ENCODE peak calls at places on chromosome 18, in eight cellular contexts. G, N, L, A, X, S, J and K are unnamed samples.

GRCh38 chr18:9992300-9992987 is 78.6 kb downstream of the VAPA start:
- DNase-seq in G (no peak), N (no peak), L (no peak), A (no peak), X (peak; percentile 82), S (no peak), J (no peak), K (no peak)

GRCh38 chr18:77323640-77324370 is 74.2 kb downstream of the GALR1 start:
- DNase-seq in G (no peak), N (no peak), L (no peak), A (no peak), X (no peak), S (no peak), J (no peak), K (no peak)

GRCh38 chr18:66874375-66874774 is 270.5 kb upstream of the CDH19 start:
- DNase-seq in G (no peak), N (no peak), L (no peak), A (no peak), X (no peak), S (no peak), J (no peak), K (no peak)

GRCh38 chr18:77133051-77133919 is 702 bp upstream of the MBP start:
- DNase-seq in G (peak; percentile 84), N (peak; percentile 59), L (no peak), A (peak; percentile 83), X (peak; percentile 56), S (no peak), J (no peak), K (no peak)

GRCh38 chr18:2905802-2906521 is 59.2 kb downstream of the EMILIN2 start:
- DNase-seq in G (peak; percentile 85), N (peak; percentile 86), L (no peak), A (peak; percentile 69), X (peak; percentile 78), S (no peak), J (no peak), K (peak; percentile 68)

GRCh38 chr18:3466051-3466450 is 16.1 kb downstream of the TGIF1 start:
- DNase-seq in G (no peak), N (no peak), L (peak; percentile 90), A (no peak), X (no peak), S (no peak), J (peak; percentile 89), K (no peak)

GRCh38 chr18:44909191-44909719 is 228.6 kb downstream of the SETBP1 start:
- DNase-seq in G (no peak), N (no peak), L (no peak), A (no peak), X (peak; percentile 43), S (no peak), J (no peak), K (no peak)

GRCh38 chr18:62450546-62451395 is 72.1 kb upstream of the ZCCHC2 start:
- DNase-seq in G (peak; percentile 72), N (no peak), L (peak; percentile 63), A (peak; percentile 71), X (peak; percentile 72), S (peak; percentile 95), J (peak; percentile 79), K (peak; percentile 75)

GRCh38 chr18:35920623-35921022 is 51.9 kb upstream of the RMP24 start:
- DNase-seq in G (no peak), N (no peak), L (no peak), A (no peak), X (no peak), S (no peak), J (no peak), K (no peak)

GRCh38 chr18:24968233-24968775 is 383.7 kb downstream of the ZNF521 start:
- DNase-seq in G (no peak), N (no peak), L (peak; percentile 43), A (no peak), X (no peak), S (no peak), J (no peak), K (no peak)

GRCh38 chr18:77151791-77152517 is 19.4 kb upstream of the MBP start:
- DNase-seq in G (no peak), N (no peak), L (no peak), A (no peak), X (no peak), S (no peak), J (no peak), K (no peak)

GRCh38 chr18:2970762-2971659 is 41.9 kb downstream of the LPIN2 start:
- DNase-seq in G (no peak), N (no peak), L (peak; percentile 25), A (no peak), X (no peak), S (no peak), J (no peak), K (no peak)

GRCh38 chr18:4035521-4035920 is 419.6 kb downstream of the DLGAP1 start:
- DNase-seq in G (no peak), N (no peak), L (no peak), A (no peak), X (no peak), S (no peak), J (peak; percentile 37), K (no peak)

GRCh38 chr18:70221156-70221910 is 15.8 kb upstream of the RTTN start:
- DNase-seq in G (no peak), N (no peak), L (no peak), A (no peak), X (peak; percentile 17), S (no peak), J (no peak), K (no peak)

GRCh38 chr18:5628512-5629255 is 84.9 kb upstream of the EPB41L3 start:
- DNase-seq in G (peak; percentile 84), N (peak; percentile 41), L (peak; percentile 17), A (peak; percentile 76), X (peak; percentile 39), S (no peak), J (peak; percentile 29), K (no peak)

GRCh38 chr18:45837283-45838070 is 12.0 kb downstream of the SIGLEC15 start:
- DNase-seq in G (no peak), N (no peak), L (no peak), A (peak; percentile 81), X (no peak), S (no peak), J (peak; percentile 36), K (no peak)

GRCh38 chr18:34787931-34788532 is 77.9 kb downstream of the DTNA start:
- DNase-seq in G (no peak), N (peak; percentile 33), L (peak; percentile 69), A (no peak), X (peak; percentile 39), S (no peak), J (peak; percentile 25), K (no peak)

GRCh38 chr18:9804517-9805104 is 81.2 kb upstream of the TXNDC2 start:
- DNase-seq in G (no peak), N (no peak), L (no peak), A (no peak), X (no peak), S (no peak), J (no peak), K (no peak)

GRCh38 chr18:43129946-43130523 is 14.6 kb upstream of the RIT2 start:
- DNase-seq in G (no peak), N (no peak), L (no peak), A (no peak), X (no peak), S (no peak), J (peak; percentile 13), K (no peak)

GRCh38 chr18:45642238-45642637 is 27.0 kb downstream of the SLC14A2 start:
- DNase-seq in G (no peak), N (no peak), L (no peak), A (no peak), X (no peak), S (no peak), J (no peak), K (no peak)

GRCh38 chr18:35460719-35461118 is 37.0 kb downstream of the INO80C start:
- DNase-seq in G (no peak), N (no peak), L (peak; percentile 75), A (no peak), X (no peak), S (peak; percentile 49), J (peak; percentile 27), K (no peak)

GRCh38 chr18:48589797-48590519 is 51.1 kb downstream of the CTIF start:
- DNase-seq in G (peak; percentile 78), N (peak; percentile 62), L (no peak), A (peak; percentile 67), X (no peak), S (no peak), J (no peak), K (no peak)
- H3K27ac ChIP-seq in G (peak overlapping the region; percentile 79), N (no peak overlapping the region), L (no peak overlapping the region), A (no peak overlapping the region), X (no peak overlapping the region), S (no peak overlapping the region), J (peak overlapping the region; percentile 36), K (no peak overlapping the region)

DNA sequence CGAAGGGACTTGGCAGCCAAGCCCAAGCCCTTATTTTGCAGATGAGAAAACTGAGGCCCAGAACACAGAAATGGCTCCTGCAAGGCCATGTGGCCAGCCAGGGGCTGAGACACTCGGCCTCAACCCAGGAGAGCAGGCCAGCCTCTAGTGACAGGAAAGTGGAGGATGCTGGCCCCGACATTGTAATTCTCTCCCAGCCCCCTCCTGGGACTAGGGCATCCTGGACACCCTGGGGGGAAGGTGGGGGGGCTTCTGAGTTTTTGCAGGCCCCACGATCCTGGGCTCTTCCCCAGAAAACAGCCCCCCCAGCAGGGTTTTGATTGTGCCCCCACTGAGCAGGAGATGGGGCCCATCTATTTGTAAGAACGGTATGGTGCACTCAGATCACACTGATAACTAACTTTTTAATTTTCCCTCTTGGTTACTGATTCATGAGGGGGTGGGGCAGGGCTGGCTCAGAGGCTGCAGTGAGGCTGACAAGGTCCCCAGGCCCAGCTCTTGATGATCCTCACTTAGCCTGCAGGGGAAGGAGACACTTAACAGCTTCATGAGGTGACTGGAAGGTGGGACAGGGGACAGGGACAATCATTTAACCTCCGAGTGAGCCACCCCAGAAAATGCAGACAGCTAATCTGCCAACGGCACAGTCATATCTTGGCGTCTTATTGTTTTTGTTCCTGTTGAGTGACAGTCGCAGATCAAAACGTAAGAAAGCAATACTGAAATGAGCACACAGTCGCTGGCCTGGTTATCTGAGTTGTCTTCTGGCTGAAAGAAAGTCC is 18.9 kb downstream of the SMAD7 start:
- DNase-seq in G (no peak), N (no peak), L (no peak), A (no peak), X (no peak), S (no peak), J (no peak), K (no peak)
- H3K4me1 ChIP-seq in G (no peaks in the 10 kb centered on the region), N (peaks cover 50% of the 10 kb centered on the region), L (peaks cover 69% of the 10 kb centered on the region), A (peaks cover 41% of the 10 kb centered on the region), X (peaks cover 5% of the 10 kb centered on the region), S (peaks cover 22% of the 10 kb centered on the region), J (peaks cover 83% of the 10 kb centered on the region), K (peaks cover 94% of the 10 kb centered on the region)

DNA sequence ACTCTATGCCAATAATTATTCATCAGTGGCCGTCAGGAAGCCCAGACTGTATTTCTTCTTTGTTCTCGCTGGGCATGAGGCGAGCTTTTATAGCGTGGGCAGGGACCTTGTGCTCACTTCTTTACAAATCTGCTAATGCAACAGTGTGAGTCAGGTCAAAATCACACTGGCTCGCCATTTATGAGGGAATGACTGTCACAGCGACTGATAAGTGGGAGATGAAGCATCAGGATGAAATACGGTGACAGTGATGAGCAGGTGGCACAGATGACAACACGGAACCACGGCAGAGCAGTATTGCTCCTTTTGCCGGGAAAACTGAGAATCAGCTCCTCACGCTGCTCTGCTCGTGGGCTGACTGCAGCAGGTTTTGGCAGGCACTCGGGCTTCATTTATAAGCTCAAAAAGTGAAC is 20.5 kb downstream of the TYMS start:
- DNase-seq in G (no peak), N (no peak), L (no peak), A (no peak), X (no peak), S (no peak), J (peak; percentile 49), K (no peak)
- H3K27ac ChIP-seq in G (no peak overlapping the region), N (no peak overlapping the region), L (no peak overlapping the region), A (no peak overlapping the region), X (no peak overlapping the region), S (no peak overlapping the region), J (no peak overlapping the region), K (no peak overlapping the region)

GRCh38 chr18:11408555-11408954 is 200.8 kb upstream of the SLC35G4 start:
- DNase-seq in G (no peak), N (no peak), L (no peak), A (no peak), X (no peak), S (no peak), J (no peak), K (no peak)
- H3K4me1 ChIP-seq in G (no peaks in the 10 kb centered on the region), N (no peaks in the 10 kb centered on the region), L (peaks cover 6% of the 10 kb centered on the region), A (no peaks in the 10 kb centered on the region), X (no peaks in the 10 kb centered on the region), S (no peaks in the 10 kb centered on the region), J (no peaks in the 10 kb centered on the region), K (peaks cover 16% of the 10 kb centered on the region)